ENCODE peak calls at places on chromosomes 6 and 20, in four cellular contexts. One of them, this sample, is unnamed.

GRCh38 chr20:31915491-31916280 is 36.2 kb downstream of the PDRG1 start:
- DNase-seq in RKO: no peak
- DNase-seq in BJ: no peak
- DNase-seq in hypothalamus: no peak
- DNase-seq in this sample: no peak

GRCh38 chr6:5379647-5380242 is 118.4 kb downstream of the FARS2 start:
- DNase-seq in BJ: no peak
- DNase-seq in hypothalamus: no peak
- DNase-seq in RKO: peak
- DNase-seq in this sample: peak

GRCh38 chr6:159038914-159039884 is 5.6 kb downstream of the TAGAP start:
- DNase-seq in hypothalamus: no peak
- DNase-seq in RKO: no peak
- DNase-seq in BJ: peak
- DNase-seq in this sample: no peak

GRCh38 chr6:111484655-111484974 is 1.6 kb upstream of the REV3L start:
- DNase-seq in RKO: peak
- DNase-seq in BJ: no peak
- DNase-seq in hypothalamus: no peak
- DNase-seq in this sample: peak

GRCh38 chr6:170008386-170008785 is 257.0 kb downstream of the ERMARD start:
- DNase-seq in hypothalamus: no peak
- DNase-seq in BJ: no peak
- DNase-seq in RKO: no peak
- DNase-seq in this sample: no peak

GRCh38 chr6:16755544-16755943 is 5.7 kb downstream of the ATXN1 start:
- DNase-seq in hypothalamus: no peak
- DNase-seq in BJ: no peak
- DNase-seq in RKO: no peak
- DNase-seq in this sample: no peak

GRCh38 chr6:113805167-113805835 is 51.8 kb upstream of the MARCKS start:
- DNase-seq in BJ: no peak
- DNase-seq in hypothalamus: no peak
- DNase-seq in RKO: no peak
- DNase-seq in this sample: no peak

GRCh38 chr6:157063176-157063934 is 260.0 kb downstream of the TMEM242 start:
- DNase-seq in BJ: no peak
- DNase-seq in RKO: no peak
- DNase-seq in hypothalamus: no peak
- DNase-seq in this sample: no peak

GRCh38 chr6:143223895-143224294 is 163.2 kb downstream of the AIG1 start:
- DNase-seq in hypothalamus: no peak
- DNase-seq in RKO: no peak
- DNase-seq in BJ: no peak
- DNase-seq in this sample: no peak